ENCODE peak calls at places on chromosome 11, in nine cellular contexts. Z is NCI-H2171 treated with DMSO at 0.1 percent for 48 hours; G is spleen; K is endothelial cell; M is sciatic nerve; C is NCI-H510A treated with DMSO at 0.1 percent for 48 hours; I is stimulated activated CD4-positive, alpha-beta T cell treated with anti-CD3 and anti-CD28 coated beads, Interleukin-15, amount 100 ng/mL, for 24 hours; F is HEK293T; E is mesenteric fat pad. U is an unnamed sample.

GRCh38 chr11:13016415-13016814 is 7.3 kb downstream of the RASSF10 start:
- DNase-seq in F (no peak), Z (no peak), K (peak; percentile 9), G (no peak), M (no peak), C (peak; percentile 25), I (no peak), E (no peak), U (no peak)

GRCh38 chr11:61846351-61846750 is 18.3 kb downstream of the FADS2 start:
- DNase-seq in C (no peak), E (no peak), F (no peak), I (no peak), K (no peak), G (no peak), Z (no peak), M (no peak), U (peak; percentile 18)

GRCh38 chr11:84720706-84721402 is 906.3 kb downstream of the DLG2 start:
- DNase-seq in I (no peak), K (peak; percentile 36), C (peak; percentile 44), E (no peak), F (no peak), M (peak; percentile 62), G (peak; percentile 74), Z (no peak), U (peak; percentile 81)

GRCh38 chr11:71150859-71151258 is 101.5 kb downstream of the SHANK2 start:
- DNase-seq in M (no peak), Z (no peak), K (no peak), E (no peak), G (no peak), F (no peak), C (no peak), I (no peak), U (no peak)

GRCh38 chr11:11963842-11964773 is 44.3 kb downstream of the DKK3 start:
- DNase-seq in Z (no peak), C (no peak), I (no peak), G (peak; percentile 64), M (no peak), K (no peak), F (no peak), E (peak; percentile 47), U (peak; percentile 43)

GRCh38 chr11:19577391-19577831 is 135.2 kb upstream of the NAV2 start:
- DNase-seq in I (no peak), E (no peak), C (no peak), M (no peak), F (no peak), Z (no peak), K (no peak), G (no peak), U (no peak)

GRCh38 chr11:79439893-79440450 is 858 bp downstream of the TENM4 start:
- DNase-seq in G (peak; percentile 78), E (no peak), C (peak; percentile 55), M (peak; percentile 64), Z (peak; percentile 59), I (peak; percentile 4), K (peak; percentile 47), F (peak; percentile 46), U (peak; percentile 83)

GRCh38 chr11:72807021-72807693 is 7.1 kb upstream of the ATG16L2 start:
- DNase-seq in I (no peak), Z (no peak), M (no peak), C (no peak), G (no peak), F (no peak), K (no peak), E (no peak), U (no peak)

GRCh38 chr11:119701591-119702260 is 27.3 kb downstream of the NECTIN1 start:
- DNase-seq in Z (no peak), M (no peak), G (no peak), C (no peak), I (no peak), F (no peak), K (no peak), E (no peak), U (no peak)

GRCh38 chr11:128222245-128222959 is 365.0 kb downstream of the ETS1 start:
- DNase-seq in E (no peak), Z (no peak), I (no peak), M (no peak), F (no peak), K (no peak), C (no peak), G (no peak), U (no peak)

GRCh38 chr11:34366522-34366921 is 8.7 kb upstream of the ABTB2 start:
- DNase-seq in E (no peak), K (no peak), G (no peak), M (no peak), Z (peak; percentile 20), F (no peak), C (no peak), I (peak; percentile 18), U (no peak)

GRCh38 chr11:83914995-83915394 is 628.8 kb upstream of the CCDC90B start:
- DNase-seq in I (no peak), G (no peak), F (no peak), E (no peak), M (no peak), C (no peak), K (no peak), Z (no peak), U (no peak)

GRCh38 chr11:112523477-112523876 is 262.8 kb upstream of the PLET1 start:
- DNase-seq in K (no peak), G (no peak), E (no peak), I (no peak), F (peak; percentile 54), C (no peak), M (no peak), Z (no peak), U (no peak)

GRCh38 chr11:68928481-68928880 is 24.8 kb downstream of the IGHMBP2 start:
- DNase-seq in K (no peak), G (peak; percentile 23), M (no peak), Z (no peak), I (no peak), F (no peak), E (no peak), C (no peak), U (peak; percentile 25)

GRCh38 chr11:103281301-103281700 is 172.1 kb downstream of the DYNC2H1 start:
- DNase-seq in Z (no peak), M (no peak), K (no peak), F (no peak), G (no peak), C (no peak), I (no peak), E (no peak), U (no peak)

GRCh38 chr11:12694182-12694531 is 19.9 kb downstream of the TEAD1 start:
- DNase-seq in M (no peak), E (no peak), C (peak; percentile 54), Z (no peak), I (no peak), G (no peak), F (no peak), K (no peak), U (no peak)

GRCh38 chr11:92332986-92333385 is 108.4 kb downstream of the FAT3 start:
- DNase-seq in I (no peak), M (no peak), F (no peak), K (no peak), G (no peak), C (no peak), Z (no peak), E (no peak), U (no peak)

GRCh38 chr11:64224151-64224890 is 1.7 kb downstream of the TRPT1 start:
- DNase-seq in F (no peak), G (peak; percentile 84), E (no peak), K (no peak), M (peak; percentile 59), C (no peak), Z (no peak), I (peak; percentile 20), U (peak; percentile 80)

GRCh38 chr11:117815262-117815803 is 9.2 kb downstream of the FXYD2 start:
- DNase-seq in F (no peak), I (peak; percentile 76), K (no peak), Z (no peak), G (peak; percentile 94), C (no peak), E (no peak), M (no peak), U (peak; percentile 80)

GRCh38 chr11:57370251-57370650 is 10.7 kb downstream of the PRG3 start:
- DNase-seq in F (no peak), Z (no peak), G (no peak), I (no peak), M (no peak), K (no peak), C (no peak), E (no peak), U (no peak)

GRCh38 chr11:93547768-93548167 is 4.6 kb upstream of the SMCO4 start:
- DNase-seq in I (no peak), E (no peak), G (no peak), M (no peak), Z (no peak), F (no peak), K (no peak), C (no peak), U (no peak)

GRCh38 chr11:76689861-76690260 is 19.3 kb upstream of the LRRC32 start:
- DNase-seq in C (no peak), Z (no peak), F (no peak), K (no peak), M (no peak), E (no peak), G (no peak), I (no peak), U (no peak)

GRCh38 chr11:115676768-115677167 is 172.6 kb upstream of the CADM1 start:
- DNase-seq in I (no peak), C (no peak), G (no peak), M (no peak), K (no peak), Z (no peak), F (no peak), E (no peak), U (no peak)

GRCh38 chr11:7691759-7692334 is 14.4 kb downstream of the OVCH2 start:
- DNase-seq in M (no peak), K (no peak), F (no peak), I (no peak), C (no peak), E (no peak), G (no peak), Z (no peak), U (no peak)

GRCh38 chr11:74647404-74647803 is 55.0 kb downstream of the POLD3 start:
- DNase-seq in F (no peak), G (no peak), M (no peak), K (no peak), Z (no peak), I (no peak), E (no peak), C (no peak), U (no peak)

GRCh38 chr11:367956-368413 is 1.3 kb upstream of the B4GALNT4 start:
- DNase-seq in F (no peak), C (no peak), K (no peak), Z (no peak), G (no peak), M (no peak), E (no peak), I (no peak), U (no peak)

GRCh38 chr11:23226331-23226909 is 366.1 kb upstream of the CCDC179 start:
- DNase-seq in G (no peak), E (no peak), K (no peak), I (no peak), C (no peak), Z (no peak), M (no peak), F (no peak), U (no peak)

GRCh38 chr11:66126808-66127555 is 56.9 kb downstream of the PACS1 start:
- DNase-seq in I (peak; percentile 75), K (peak; percentile 18), C (peak; percentile 79), M (peak; percentile 67), E (no peak), Z (peak; percentile 69), F (no peak), G (peak; percentile 81), U (peak; percentile 80)